ENCODE peak calls at places on chromosomes 11 and 22, in eight cellular contexts. Q is choroid plexus epithelial cell, H is neural crest cell, D is IMR-90, K is upper lobe of right lung, M is astrocyte of the cerebellum, N is heart left ventricle, P is glutamatergic neuron. G is an unnamed sample.

GRCh38 chr22:19147193-19147780 is 2.8 kb downstream of the GSC2 start:
- DNase-seq in Q (no peak), H (no peak), D (no peak), K (peak; percentile 46), M (no peak), N (no peak), P (no peak), G (no peak)

GRCh38 chr11:114082767-114083181 is 23.3 kb downstream of the ZBTB16 start:
- DNase-seq in Q (no peak), H (no peak), D (no peak), K (no peak), M (peak; percentile 42), N (peak; percentile 84), P (no peak), G (no peak)

GRCh38 chr22:26418620-26419019 is 10.4 kb upstream of the ASPHD2 start:
- DNase-seq in Q (no peak), H (no peak), D (no peak), K (no peak), M (no peak), N (no peak), P (no peak), G (no peak)

GRCh38 chr11:10155793-10156490 is 138.1 kb downstream of the SBF2 start:
- DNase-seq in Q (no peak), H (no peak), D (no peak), K (no peak), M (no peak), N (no peak), P (peak; percentile 16), G (no peak)

GRCh38 chr11:77175869-77176539 is 48.0 kb downstream of the MYO7A start:
- DNase-seq in Q (no peak), H (peak; percentile 21), D (no peak), K (no peak), M (no peak), N (peak; percentile 54), P (peak; percentile 40), G (no peak)

GRCh38 chr11:27011560-27012253 is 17.8 kb downstream of the FIBIN start:
- DNase-seq in Q (no peak), H (no peak), D (no peak), K (no peak), M (no peak), N (no peak), P (no peak), G (no peak)

GRCh38 chr11:62726156-62727006 is 876 bp downstream of the HNRNPUL2 start:
- DNase-seq in Q (no peak), H (no peak), D (no peak), K (no peak), M (no peak), N (peak; percentile 37), P (peak; percentile 36), G (no peak)

GRCh38 chr11:13160302-13160701 is 117.3 kb upstream of the BMAL1 start:
- DNase-seq in Q (no peak), H (no peak), D (no peak), K (no peak), M (no peak), N (no peak), P (peak; percentile 43), G (no peak)

GRCh38 chr11:76247091-76247490 is 40.8 kb upstream of the WNT11 start:
- DNase-seq in Q (no peak), H (no peak), D (no peak), K (no peak), M (no peak), N (no peak), P (no peak), G (no peak)

DNA sequence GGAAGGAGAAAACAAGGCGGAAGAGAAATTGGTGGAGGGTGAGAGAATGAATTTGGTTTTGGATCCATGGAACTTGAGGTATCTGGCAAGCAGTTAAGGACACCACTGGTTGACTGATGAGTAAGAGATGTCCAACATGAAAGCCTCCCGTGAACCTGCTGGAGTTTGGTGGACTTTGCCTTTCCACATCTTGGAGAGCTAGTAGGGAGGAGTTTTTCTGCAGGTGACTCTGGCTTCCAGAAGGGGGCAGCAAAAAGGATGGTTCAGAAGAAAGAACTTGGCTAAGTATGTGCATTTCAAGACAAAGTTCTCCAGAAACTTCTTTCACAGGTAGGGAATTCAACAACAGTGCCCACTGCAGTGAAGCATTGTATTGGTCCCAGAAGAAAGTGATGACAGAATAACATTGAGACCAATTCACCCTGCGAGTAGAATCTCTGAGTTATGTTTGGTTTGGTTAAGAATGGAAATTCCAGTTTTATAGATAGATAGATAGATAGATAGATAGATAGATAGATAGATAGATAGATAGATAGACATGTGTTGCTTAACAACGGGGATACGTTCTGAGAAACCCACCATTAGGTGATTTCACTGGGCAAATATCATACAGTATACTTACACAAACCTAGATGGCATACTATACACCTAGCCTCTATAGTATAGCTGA is 28.5 kb downstream of the DCDC1 start:
- DNase-seq in Q (peak; percentile 71), H (no peak), D (peak; percentile 41), K (no peak), M (peak; percentile 2), N (no peak), P (no peak), G (peak; percentile 44)
- TF ChIP-seq CTCF in Q (peak; percentile 82), H (peak; percentile 58), D (peak; percentile 55), K (peak; percentile 43), M (peak; percentile 60), N (no peak), P (peak; percentile 41), G (peak; percentile 65)

DNA sequence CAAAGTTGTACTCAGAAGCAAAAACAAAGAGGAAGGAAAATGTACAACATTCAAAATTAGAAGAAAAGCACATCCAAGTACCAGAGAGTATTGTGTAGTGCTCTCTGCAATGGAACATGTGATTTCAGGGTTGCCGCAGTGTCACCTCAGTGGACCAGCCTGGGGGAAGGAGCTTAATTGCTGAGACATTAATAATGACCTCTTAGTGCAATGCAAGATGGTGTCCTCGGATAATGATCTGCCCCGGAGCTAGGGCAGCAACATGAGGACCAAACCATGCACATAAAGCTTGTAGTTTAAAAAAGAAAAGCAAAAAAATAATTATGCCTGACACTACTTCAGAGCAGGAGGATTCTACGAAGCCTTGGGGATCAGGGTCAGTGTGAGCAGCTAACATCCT is 11.3 kb upstream of the JHY start:
- DNase-seq in Q (no peak), H (no peak), D (no peak), K (no peak), M (no peak), N (no peak), P (no peak), G (no peak)
- TF ChIP-seq CTCF in Q (no peak), H (no peak), D (no peak), K (no peak), M (no peak), N (no peak), P (no peak), G (no peak)

DNA sequence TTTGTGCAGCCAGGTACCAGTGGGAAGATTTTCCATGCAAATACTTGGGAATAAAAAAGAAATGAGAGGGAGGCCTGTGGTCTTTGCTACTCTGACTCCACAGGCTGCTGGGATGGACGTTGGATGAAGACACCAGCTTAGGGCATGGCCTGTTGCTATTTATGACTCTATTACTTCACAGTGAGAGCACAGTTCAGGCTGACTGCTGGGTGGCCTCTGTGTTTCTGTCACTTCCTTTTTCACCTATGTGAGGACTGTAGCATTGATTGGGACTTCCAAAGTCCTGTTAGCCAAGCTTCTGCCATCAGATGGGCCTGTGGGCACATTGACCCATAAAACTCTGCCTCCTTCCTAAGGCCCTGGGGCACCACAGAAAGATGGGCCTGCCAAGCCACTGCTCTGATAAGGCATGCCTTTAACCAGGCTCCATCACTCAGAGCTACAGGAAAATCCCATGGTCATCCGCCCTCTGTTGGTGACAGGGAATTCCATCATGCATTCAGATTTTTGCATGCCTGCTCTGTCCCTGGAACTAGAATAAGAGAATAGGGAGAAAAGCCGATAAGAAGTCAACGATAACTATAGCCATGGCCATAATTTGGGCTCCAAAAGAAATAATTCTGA is 64.6 kb downstream of the KCNJ1 start:
- DNase-seq in Q (peak; percentile 43), H (peak; percentile 40), D (no peak), K (no peak), M (no peak), N (no peak), P (peak; percentile 59), G (no peak)
- TF ChIP-seq CTCF in Q (peak; percentile 62), H (peak; percentile 63), D (peak; percentile 40), K (peak; percentile 19), M (peak; percentile 65), N (peak; percentile 31), P (peak; percentile 74), G (peak; percentile 43)

DNA sequence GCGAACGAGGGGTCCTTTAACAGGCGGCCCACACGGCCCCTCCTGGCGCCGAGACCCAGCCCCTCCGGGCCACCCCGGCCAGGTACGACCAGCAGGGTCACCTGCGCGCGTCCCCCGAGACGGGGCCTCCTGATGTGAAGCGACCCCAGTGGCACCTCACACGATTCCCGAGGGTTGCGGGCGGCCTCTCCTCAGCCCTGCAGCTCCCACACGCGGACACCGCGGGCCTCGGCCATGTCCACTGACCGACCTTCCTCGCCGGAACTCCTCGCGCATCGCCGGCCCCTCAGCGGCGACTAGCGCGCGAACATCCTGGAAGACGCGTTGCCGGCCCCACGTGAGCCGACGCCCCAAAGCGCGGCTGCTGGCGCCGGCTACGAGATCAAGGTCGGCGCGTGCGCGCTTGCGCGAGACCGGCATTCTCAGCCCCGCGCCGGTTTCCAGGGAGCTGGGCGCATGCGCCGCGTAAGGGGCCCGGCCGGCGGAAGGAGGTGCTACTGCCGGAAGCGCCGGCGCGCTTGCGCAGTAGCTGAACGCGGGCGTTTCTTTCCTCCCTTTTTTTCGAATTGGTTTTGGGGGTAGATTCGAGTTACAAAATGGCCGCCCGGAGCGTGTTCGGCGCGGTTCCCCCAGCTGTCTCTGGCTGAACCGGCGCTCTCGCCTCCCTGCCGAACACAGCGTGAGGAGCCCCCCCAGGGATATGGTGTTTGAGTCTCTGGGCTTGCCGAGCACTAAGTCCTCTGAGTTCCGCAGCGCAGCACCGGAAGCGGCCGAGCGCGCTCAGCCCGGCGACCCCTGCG is at the start of gene NUP50:
- DNase-seq in Q (peak; percentile 99), H (peak; percentile 90), D (peak; percentile 96), K (peak; percentile 98), M (peak; percentile 88), N (peak; percentile 96), P (peak; percentile 98), G (peak; percentile 96)
- TF ChIP-seq CTCF in Q (no peak), H (peak; percentile 17), D (peak; percentile 19), K (no peak), M (no peak), N (no peak), P (no peak), G (no peak)

DNA sequence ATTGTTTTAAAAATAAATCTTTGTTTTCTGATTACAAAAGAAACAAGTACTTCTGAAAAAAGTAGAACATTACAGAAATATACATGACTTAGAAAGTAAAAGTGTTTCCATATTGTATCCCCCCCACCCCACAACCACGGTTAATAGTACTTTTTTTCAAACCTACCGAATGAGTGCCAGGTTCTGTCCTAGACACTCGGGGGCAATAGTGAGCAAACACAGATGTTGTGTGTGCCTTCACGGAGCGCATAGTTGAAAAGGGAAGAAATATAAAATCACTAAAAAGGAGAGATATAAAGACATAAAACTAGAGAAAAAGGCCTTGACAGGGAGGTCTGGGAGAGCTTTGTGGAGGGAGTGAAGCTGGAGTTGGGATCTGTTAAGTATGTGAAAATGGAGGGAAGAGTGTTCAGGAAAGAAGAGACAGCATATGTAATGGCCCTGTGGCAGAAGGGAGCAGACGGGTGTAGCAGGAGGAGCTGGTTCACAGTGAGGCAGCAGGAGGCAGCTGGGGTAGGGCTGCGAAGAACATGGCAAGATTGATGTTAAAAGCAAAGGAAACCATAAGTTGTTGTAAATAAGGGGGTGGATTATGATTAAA is 42.1 kb upstream of the ALX4 start:
- DNase-seq in Q (peak; percentile 16), H (no peak), D (no peak), K (peak; percentile 25), M (no peak), N (no peak), P (no peak), G (peak; percentile 10)
- TF ChIP-seq CTCF in Q (peak; percentile 50), H (peak; percentile 24), D (no peak), K (peak; percentile 5), M (peak; percentile 21), N (no peak), P (no peak), G (peak; percentile 38)